ENCODE peak calls at places on chromosomes 12 and 14, in eight cellular contexts. W, O, H, X, K, M, R and J are unnamed samples. For H3K4me1, the result is how much of the 10 kb centered on the place peaks cover.

GRCh38 chr14:101109981-101110728 is 206.6 kb upstream of the RTL1 start:
- DNase-seq in M (no peak), X (no peak), O (peak), K (no peak), H (no peak), W (peak), R (no peak), J (no peak)

GRCh38 chr14:55438066-55438683 is 2.2 kb downstream of the TBPL2 start:
- DNase-seq in M (no peak), R (peak), W (no peak), O (no peak), H (peak), K (peak), X (no peak), J (no peak)

GRCh38 chr14:69263364-69263763 is 3.4 kb downstream of the GALNT16 start:
- DNase-seq in X (peak), M (peak), R (peak), K (peak), H (no peak), W (peak), O (peak), J (no peak)

GRCh38 chr12:39178837-39179236 is 264.1 kb downstream of the KIF21A start:
- DNase-seq in M (no peak), R (no peak), O (no peak), X (no peak), K (no peak), H (no peak), W (no peak), J (no peak)

GRCh38 chr14:104206281-104206904 is 68.0 kb downstream of the KIF26A start:
- DNase-seq in W (no peak), M (peak), H (no peak), R (peak), O (no peak), K (no peak), X (no peak), J (peak)

GRCh38 chr12:64088431-64089349 is 133.4 kb downstream of the KICS2 start:
- DNase-seq in O (no peak), H (peak), X (peak), K (peak), W (peak), M (peak), R (peak), J (no peak)

GRCh38 chr12:127060933-127061332 is 1206.0 kb upstream of the TMEM132C start:
- DNase-seq in K (no peak), W (no peak), X (no peak), R (no peak), H (no peak), O (no peak), M (no peak), J (no peak)

GRCh38 chr12:98424726-98425401 is 90.5 kb upstream of the TMPO start:
- DNase-seq in H (peak), O (no peak), W (peak), X (peak), K (peak), M (peak), R (peak), J (no peak)

GRCh38 chr12:102958073-102958829 is 777 bp downstream of the ASCL1 start:
- DNase-seq in R (peak), X (no peak), M (no peak), K (peak), H (no peak), O (no peak), W (no peak), J (peak)

GRCh38 chr14:72538387-72538786 is 355.5 kb downstream of the DPF3 start:
- DNase-seq in O (peak), M (no peak), W (no peak), X (no peak), R (no peak), K (no peak), H (no peak), J (no peak)

GRCh38 chr14:93078830-93079229 is 36.9 kb downstream of the ITPK1 start:
- DNase-seq in M (no peak), W (no peak), K (peak), H (no peak), X (no peak), R (no peak), O (no peak), J (no peak)

GRCh38 chr12:95859947-95860850 is 1.4 kb downstream of the SNRPF start:
- DNase-seq in M (no peak), X (no peak), R (no peak), H (no peak), W (no peak), K (no peak), O (no peak), J (no peak)

GRCh38 chr12:32995623-32996022 is 99.0 kb upstream of the PKP2 start:
- DNase-seq in R (no peak), K (no peak), X (no peak), M (no peak), O (no peak), H (no peak), W (no peak), J (no peak)

GRCh38 chr14:73785336-73785833 is 66.2 kb upstream of the PTGR2 start:
- DNase-seq in M (no peak), O (no peak), R (peak), K (peak), X (no peak), H (no peak), W (no peak), J (no peak)

GRCh38 chr12:119328111-119328510 is 6.4 kb upstream of the CCDC60 start:
- DNase-seq in K (no peak), R (no peak), M (no peak), H (peak), W (no peak), X (peak), O (no peak), J (no peak)

GRCh38 chr14:34911209-34912150 is 36.3 kb upstream of the BAZ1A start:
- DNase-seq in R (peak), K (peak), H (no peak), W (no peak), X (no peak), O (no peak), M (no peak), J (no peak)

GRCh38 chr14:44785096-44785495 is 176.7 kb downstream of the KLHL28 start:
- DNase-seq in K (peak), O (no peak), H (no peak), M (no peak), R (no peak), W (no peak), X (no peak), J (no peak)

GRCh38 chr12:62898568-62898967 is 36.4 kb downstream of the PPM1H start:
- DNase-seq in R (no peak), X (no peak), O (no peak), H (no peak), K (no peak), W (no peak), M (no peak), J (no peak)

GRCh38 chr12:121957831-121958515 is 39.6 kb downstream of the CFAP251 start:
- DNase-seq in M (no peak), O (no peak), K (no peak), W (no peak), H (no peak), R (no peak), X (no peak), J (no peak)

GRCh38 chr14:58547649-58548048 is 90.1 kb upstream of the DACT1 start:
- DNase-seq in X (no peak), H (no peak), R (no peak), K (no peak), M (no peak), W (no peak), O (no peak), J (no peak)

GRCh38 chr14:49545716-49546115 is 40.5 kb downstream of the RPS29 start:
- DNase-seq in R (no peak), M (no peak), W (no peak), K (no peak), X (no peak), O (no peak), H (no peak), J (no peak)

GRCh38 chr14:91737619-91738018 is 5.7 kb upstream of the CATSPERB start:
- DNase-seq in R (no peak), K (no peak), X (no peak), M (no peak), W (no peak), O (no peak), H (no peak), J (peak)

GRCh38 chr12:26789731-26790644 is 43.0 kb downstream of the ITPR2 start:
- DNase-seq in K (peak), H (no peak), W (no peak), R (no peak), O (no peak), M (no peak), X (no peak), J (no peak)

GRCh38 chr12:110578522-110579238 is 4.4 kb downstream of the PPTC7 start:
- DNase-seq in W (no peak), K (no peak), H (peak), O (no peak), R (no peak), M (no peak), X (no peak), J (no peak)

GRCh38 chr14:102279282-102279681 is 25.7 kb downstream of the MOK start:
- DNase-seq in O (no peak), H (no peak), R (no peak), X (no peak), W (no peak), K (no peak), M (no peak), J (no peak)

GRCh38 chr14:63752449-63753169 is 24.7 kb upstream of the SGPP1 start:
- DNase-seq in K (peak), O (no peak), M (no peak), R (no peak), H (no peak), W (no peak), X (peak), J (peak)

GRCh38 chr14:50062438-50063039 is 53.8 kb downstream of the VCPKMT start:
- DNase-seq in M (peak), R (no peak), W (no peak), O (no peak), K (peak), H (peak), X (no peak), J (no peak)

GRCh38 chr14:68779761-68780323 is 13.0 kb downstream of the ZFP36L1 start:
- DNase-seq in M (no peak), H (peak), R (no peak), X (peak), O (peak), W (peak), K (peak), J (peak)

GRCh38 chr12:64696065-64696741 is 63.0 kb downstream of the GNS start:
- DNase-seq in W (no peak), M (no peak), R (no peak), O (no peak), X (no peak), H (no peak), K (peak), J (no peak)

GRCh38 chr12:89857652-89858274 is 149.1 kb upstream of the ATP2B1 start:
- DNase-seq in H (no peak), K (no peak), X (no peak), R (no peak), M (no peak), W (no peak), O (no peak), J (no peak)

GRCh38 chr14:59055439-59056045 is 132.9 kb upstream of the DAAM1 start:
- DNase-seq in M (peak), R (peak), H (peak), W (peak), O (no peak), K (peak), X (no peak), J (no peak)

GRCh38 chr12:51751657-51752056 is 96.9 kb downstream of the FIGNL2 start:
- DNase-seq in H (no peak), R (peak), K (peak), O (no peak), M (no peak), X (peak), W (peak), J (no peak)

GRCh38 chr12:115964626-115965025 is 312.9 kb downstream of the MED13L start:
- DNase-seq in H (no peak), O (no peak), K (no peak), R (no peak), X (no peak), W (no peak), M (no peak), J (no peak)

GRCh38 chr14:93970589-93970966 is 5.8 kb downstream of the ASB2 start:
- DNase-seq in O (no peak), X (no peak), M (no peak), R (no peak), W (no peak), H (peak), K (no peak), J (no peak)

GRCh38 chr12:96143392-96143791 is 50.8 kb upstream of the ELK3 start:
- DNase-seq in H (no peak), R (no peak), X (no peak), W (no peak), K (no peak), M (no peak), O (no peak), J (no peak)

GRCh38 chr14:68733086-68733621 is 59.7 kb downstream of the ZFP36L1 start:
- DNase-seq in R (no peak), X (peak), M (no peak), K (no peak), H (no peak), O (no peak), W (no peak), J (peak)

GRCh38 chr12:57549909-57550627 is at the start of gene KIF5A:
- DNase-seq in W (no peak), R (peak), X (no peak), M (peak), H (no peak), K (no peak), O (no peak), J (peak)

GRCh38 chr14:54606631-54607133 is 39.8 kb downstream of the SAMD4A start:
- DNase-seq in W (no peak), O (no peak), K (peak), R (no peak), X (peak), M (no peak), H (no peak), J (no peak)

GRCh38 chr12:53623986-53624385 is 2.2 kb downstream of the ATF7 start:
- DNase-seq in X (no peak), H (no peak), R (peak), W (no peak), M (no peak), O (no peak), K (peak), J (no peak)
- TF ChIP-seq POLR2A in X (no peak), H (no peak), R (no peak), W (no peak), M (no peak), O (no peak), K (no peak), J (no peak)

GRCh38 chr12:46458500-46459106 is 86.0 kb upstream of the SLC38A2 start:
- DNase-seq in R (no peak), W (no peak), O (no peak), K (no peak), M (no peak), H (no peak), X (no peak), J (no peak)
- H3K4me3 ChIP-seq in R (no peak), W (no peak), O (no peak), K (no peak), M (no peak), H (no peak), X (no peak), J (no peak)

GRCh38 chr14:62146014-62146413 is 383.8 kb downstream of the SNAPC1 start:
- DNase-seq in M (no peak), W (no peak), O (no peak), X (no peak), H (no peak), K (no peak), R (no peak), J (no peak)
- H3K4me1 ChIP-seq in M (under half), W (under half), O (under half), X (under half), H (under half), K (under half), R (under half), J (under half)

GRCh38 chr12:10673660-10674384 is at the start of gene STYK1:
- DNase-seq in X (peak), R (peak), W (peak), K (peak), O (peak), M (peak), H (peak), J (peak)
- TF ChIP-seq POLR2A in X (no peak), R (no peak), W (no peak), K (peak), O (no peak), M (no peak), H (no peak), J (no peak)

DNA sequence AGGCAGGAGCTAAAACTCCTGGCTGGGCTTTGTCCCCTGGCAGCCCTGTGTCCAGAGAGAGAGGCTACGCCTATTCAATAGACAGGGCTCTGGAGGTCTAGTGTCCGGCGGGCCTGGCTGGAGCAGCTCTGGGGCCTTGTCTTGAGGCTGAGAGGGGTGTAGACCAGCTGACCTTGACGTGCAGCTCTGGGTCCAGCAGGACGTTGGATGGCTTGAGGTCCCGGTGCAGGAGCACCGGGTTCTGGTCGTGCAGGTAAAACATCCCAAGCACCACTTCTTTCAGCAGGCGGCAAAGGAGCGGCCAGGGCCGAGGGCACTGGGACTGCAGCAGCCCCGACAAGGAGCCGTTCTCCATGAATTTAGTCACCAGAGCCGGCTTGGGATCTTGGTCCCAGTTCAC is 948 bp downstream of the RIPK3 start:
- DNase-seq in R (no peak), X (no peak), H (no peak), O (no peak), M (no peak), W (no peak), K (no peak), J (no peak)
- H3K4me3 ChIP-seq in R (no peak), X (peak), H (no peak), O (peak), M (peak), W (peak), K (no peak), J (peak)

DNA sequence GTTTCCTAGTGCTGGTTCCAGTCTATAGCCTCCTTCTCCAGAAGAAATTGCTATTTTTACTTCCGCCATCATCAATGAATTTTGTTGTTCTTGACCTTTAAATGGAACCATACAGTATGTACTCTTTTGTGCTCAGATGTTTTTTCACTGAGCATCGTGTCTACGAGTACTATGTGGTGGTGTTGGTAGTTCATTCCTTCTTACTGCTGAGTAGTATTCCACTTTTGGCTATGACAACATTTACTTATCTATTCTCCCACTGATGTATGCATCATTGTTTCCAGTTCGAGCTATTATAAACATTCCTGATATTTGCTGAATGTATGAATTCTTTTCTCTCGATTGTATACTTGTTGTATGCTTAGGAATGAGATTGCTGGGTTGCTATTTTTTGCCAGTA is 28.6 kb downstream of the SLC2A14 start:
- DNase-seq in O (no peak), X (no peak), W (no peak), R (no peak), H (no peak), M (no peak), K (peak), J (no peak)
- H3K4me1 ChIP-seq in O (under half), X (under half), W (under half), R (under half), H (under half), M (under half), K (under half), J (under half)